ENCODE peak calls at places on chromosomes 16 and 17, in four cellular contexts. I is transverse colon, Y is ascending aorta, G is PC-3. U is an unnamed sample. For H3K4me1, the result is how much of the 10 kb centered on the place peaks cover.

GRCh38 chr17:81583589-81584337 is 31.6 kb upstream of the FAAP100 start:
- DNase-seq in Y (no peak), G (peak), I (no peak), U (no peak)

GRCh38 chr17:81519284-81520020 is 6.9 kb upstream of the ACTG1 start:
- DNase-seq in Y (no peak), I (peak), G (peak), U (peak)

GRCh38 chr17:1522626-1523025 is 6.2 kb upstream of the INPP5K start:
- DNase-seq in Y (no peak), G (no peak), I (no peak), U (no peak)

GRCh38 chr17:42895185-42895555 is 5.4 kb upstream of the G6PC1 start:
- DNase-seq in I (peak), G (peak), Y (peak), U (peak)

GRCh38 chr17:59505610-59506276 is 59.7 kb upstream of the DHX40 start:
- DNase-seq in Y (no peak), I (no peak), G (peak), U (peak)

GRCh38 chr16:14128097-14128496 is 57.0 kb downstream of the MRTFB start:
- DNase-seq in I (no peak), G (no peak), Y (no peak), U (no peak)

GRCh38 chr17:8275421-8276290 is 12.8 kb upstream of the RANGRF start:
- DNase-seq in Y (no peak), I (no peak), G (no peak), U (no peak)

GRCh38 chr17:61291457-61292311 is 108.0 kb upstream of the TBX2 start:
- DNase-seq in G (no peak), I (no peak), Y (no peak), U (no peak)

GRCh38 chr16:76182092-76182635 is 95.0 kb upstream of the CNTNAP4 start:
- DNase-seq in Y (no peak), I (no peak), G (no peak), U (no peak)

GRCh38 chr17:83125515-83126274 is 46.3 kb downstream of the METRNL start:
- DNase-seq in I (peak), G (no peak), Y (peak), U (peak)

GRCh38 chr17:83122834-83123233 is 43.4 kb downstream of the METRNL start:
- DNase-seq in I (peak), G (no peak), Y (peak), U (no peak)

GRCh38 chr17:83124871-83125514 is 45.6 kb downstream of the METRNL start:
- DNase-seq in G (no peak), Y (peak), I (no peak), U (no peak)

GRCh38 chr17:83119987-83120864 is 40.8 kb downstream of the METRNL start:
- DNase-seq in G (no peak), Y (peak), I (peak), U (no peak)

DNA sequence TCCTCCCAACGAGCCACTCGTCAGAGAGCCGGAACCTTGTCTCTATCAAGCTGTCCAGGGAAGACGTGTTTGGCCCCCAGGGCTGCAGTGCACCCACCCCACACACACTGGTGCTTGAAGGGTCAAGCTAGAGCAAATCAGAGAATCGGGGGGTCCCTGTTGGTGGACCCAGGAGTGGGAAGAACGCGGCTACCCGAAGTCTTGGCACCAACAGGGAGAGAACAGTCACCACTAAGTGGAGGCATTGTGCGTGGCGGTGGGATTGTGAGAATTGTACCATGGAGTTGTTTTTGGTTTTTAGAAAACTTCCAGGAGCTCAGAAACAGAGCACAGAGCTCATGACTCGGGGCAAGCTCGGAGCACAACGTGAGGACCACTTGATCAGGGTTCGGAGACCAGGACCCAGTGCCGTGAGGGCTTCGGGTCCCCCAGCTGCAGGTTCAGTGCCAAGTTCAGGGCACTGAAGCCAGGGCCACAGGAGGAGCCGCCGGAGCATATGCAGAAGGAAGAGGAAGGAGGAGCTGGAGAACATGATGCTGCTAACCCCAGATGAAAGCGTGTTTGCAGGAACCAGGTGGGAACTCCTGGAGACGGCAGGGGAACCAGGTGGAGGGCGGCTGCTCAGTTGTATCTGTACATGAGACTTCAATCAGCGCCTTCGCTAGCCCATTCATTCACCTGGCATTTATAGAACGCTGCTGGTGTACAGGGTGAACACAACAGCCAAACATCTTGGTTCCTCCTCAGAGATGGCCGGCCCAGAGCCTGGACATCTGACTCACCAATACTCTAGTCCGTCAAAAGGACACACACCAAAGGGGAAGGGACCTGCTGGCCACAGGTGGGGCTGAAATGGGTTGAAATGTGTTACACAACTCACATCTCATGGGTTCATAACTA is 42.8 kb downstream of the METRNL start:
- DNase-seq in G (no peak), I (no peak), Y (peak), U (no peak)
- H3K4me1 ChIP-seq in G (under half), I (under half), Y (under half), U (under half)

GRCh38 chr17:39926588-39927100 is 757 bp downstream of the ORMDL3 start:
- DNase-seq in I (peak), Y (no peak), G (peak), U (peak)
- H3K4me1 ChIP-seq in I (under half), Y (under half), G (under half), U (under half)

DNA sequence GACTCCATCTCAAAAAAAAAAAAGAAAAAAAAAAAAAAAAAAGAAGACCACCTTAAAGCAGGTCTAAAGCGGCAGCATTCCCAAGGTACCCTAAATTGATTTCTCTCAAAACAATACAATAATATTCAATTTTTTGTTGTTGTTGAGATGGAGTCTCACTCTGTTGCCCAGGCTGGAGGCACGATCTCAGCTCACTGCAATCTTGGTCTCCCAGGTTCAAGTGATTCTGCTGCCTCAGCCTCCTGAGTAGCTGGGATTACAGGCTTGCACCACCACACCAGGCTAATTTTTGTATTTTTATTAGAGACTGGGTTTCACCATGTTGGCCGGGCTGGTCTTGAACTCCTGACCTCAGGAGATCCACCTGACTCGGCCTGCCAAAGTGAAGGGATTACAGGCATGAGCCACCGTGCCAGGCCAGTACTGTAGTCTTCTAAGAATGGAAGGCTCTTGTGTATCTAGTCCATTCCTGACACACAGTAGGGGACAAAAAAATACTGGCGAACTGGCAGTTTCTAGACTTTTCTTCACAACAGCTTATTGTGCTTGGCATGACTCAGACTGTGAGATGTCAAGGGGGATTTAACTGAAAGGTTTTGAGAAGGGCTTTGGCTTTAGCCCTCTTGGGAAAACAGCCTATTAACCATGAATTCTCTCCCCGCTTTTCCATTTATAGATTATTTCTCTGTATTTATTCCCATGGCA is 17.3 kb downstream of the CDR2 start:
- DNase-seq in G (no peak), I (no peak), Y (no peak), U (no peak)
- H3K4me1 ChIP-seq in G (under half), I (under half), Y (under half), U (under half)

GRCh38 chr16:57126412-57126811 is 34.0 kb downstream of the CPNE2 start:
- DNase-seq in I (no peak), Y (no peak), G (no peak), U (no peak)
- H3K4me1 ChIP-seq in I (under half), Y (under half), G (under half), U (under half)

DNA sequence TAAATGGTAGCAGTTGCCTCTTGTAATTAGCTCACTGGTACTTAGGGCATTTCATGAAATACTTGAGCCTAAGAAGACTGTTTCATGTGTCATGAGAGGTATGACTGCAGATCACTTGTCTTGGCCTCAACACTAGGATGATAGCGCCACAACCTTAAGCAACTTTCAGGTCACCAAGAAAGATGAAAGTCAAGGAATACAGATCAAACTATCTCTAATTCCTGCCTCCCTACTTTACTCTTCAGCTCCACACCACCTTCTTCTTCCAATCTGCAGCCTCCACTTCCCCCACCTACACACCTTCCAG is 28.1 kb downstream of the GNA13 start:
- DNase-seq in Y (no peak), G (no peak), I (no peak), U (no peak)
- H3K4me1 ChIP-seq in Y (under half), G (under half), I (under half), U (under half)

GRCh38 chr16:78317871-78318270 is 218.4 kb downstream of the WWOX start:
- DNase-seq in Y (no peak), G (no peak), I (no peak), U (no peak)
- H3K4me1 ChIP-seq in Y (under half), G (under half), I (under half), U (under half)

GRCh38 chr16:1176280-1176897 is 23.5 kb downstream of the CACNA1H start:
- DNase-seq in Y (no peak), G (no peak), I (no peak), U (no peak)

GRCh38 chr16:1177053-1177452 is 24.1 kb downstream of the CACNA1H start:
- DNase-seq in I (no peak), Y (no peak), G (no peak), U (no peak)

GRCh38 chr16:1177750-1178149 is 24.8 kb downstream of the CACNA1H start:
- DNase-seq in I (no peak), Y (no peak), G (no peak), U (no peak)

GRCh38 chr16:1180772-1181714 is 28.1 kb downstream of the CACNA1H start:
- DNase-seq in Y (peak), G (no peak), I (no peak), U (no peak)

DNA sequence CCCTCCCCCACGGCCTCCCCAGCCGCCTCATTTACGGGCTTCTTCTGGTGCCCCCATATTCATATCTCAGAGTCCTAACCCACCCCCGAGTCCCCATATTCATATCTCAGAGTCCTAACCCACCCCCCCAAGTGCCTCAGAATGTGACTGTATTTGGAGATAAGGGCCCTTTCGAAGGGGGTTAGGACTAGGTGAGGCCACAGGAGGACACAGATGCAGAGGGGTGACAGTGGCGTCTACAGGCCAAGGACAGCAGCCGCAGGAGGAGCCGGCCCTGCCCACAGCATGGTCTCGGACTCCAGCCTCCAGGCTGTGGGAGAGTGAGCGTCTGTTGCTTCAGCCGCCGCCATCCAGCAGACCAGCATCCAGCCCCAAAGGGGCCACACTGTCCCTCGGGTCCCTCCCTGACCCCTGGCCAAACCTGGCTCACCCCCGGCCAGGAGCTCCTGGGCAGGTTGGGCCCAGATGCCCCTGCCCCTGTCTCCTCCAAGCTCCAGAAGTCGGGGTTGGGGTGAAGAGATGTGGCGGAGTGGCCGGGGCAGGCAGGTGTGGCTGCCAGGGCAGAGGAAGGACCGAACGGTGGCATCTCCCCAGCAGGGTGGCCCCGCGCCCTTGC is 25.5 kb downstream of the CACNA1H start:
- DNase-seq in Y (no peak), G (no peak), I (no peak), U (no peak)
- H3K4me1 ChIP-seq in Y (under half), G (under half), I (under half), U (under half)

GRCh38 chr16:3014971-3015370 is 2.2 kb downstream of the CLDN9 start:
- DNase-seq in I (no peak), G (no peak), Y (no peak), U (peak)

GRCh38 chr16:3012246-3012645 is 477 bp upstream of the CLDN9 start:
- DNase-seq in G (no peak), Y (no peak), I (no peak), U (no peak)

GRCh38 chr16:3013998-3014690 is 1.4 kb downstream of the CLDN9 start:
- DNase-seq in Y (no peak), I (no peak), G (no peak), U (no peak)

GRCh38 chr16:3012828-3013420 is at the start of gene CLDN9:
- DNase-seq in G (peak), I (peak), Y (no peak), U (peak)

DNA sequence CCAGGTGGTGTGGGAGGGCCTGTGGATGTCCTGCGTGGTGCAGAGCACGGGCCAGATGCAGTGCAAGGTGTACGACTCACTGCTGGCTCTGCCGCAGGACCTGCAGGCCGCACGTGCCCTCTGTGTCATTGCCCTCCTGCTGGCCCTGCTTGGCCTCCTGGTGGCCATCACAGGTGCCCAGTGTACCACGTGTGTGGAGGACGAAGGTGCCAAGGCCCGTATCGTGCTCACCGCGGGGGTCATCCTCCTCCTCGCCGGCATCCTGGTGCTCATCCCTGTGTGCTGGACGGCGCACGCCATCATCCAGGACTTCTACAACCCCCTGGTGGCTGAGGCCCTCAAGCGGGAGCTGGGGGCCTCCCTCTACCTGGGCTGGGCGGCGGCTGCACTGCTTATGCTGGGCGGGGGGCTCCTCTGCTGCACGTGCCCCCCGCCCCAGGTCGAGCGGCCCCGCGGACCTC is 798 bp downstream of the CLDN9 start:
- DNase-seq in G (peak), Y (no peak), I (no peak), U (no peak)
- H3K4me1 ChIP-seq in G (under half), Y (under half), I (under half), U (half or more)

GRCh38 chr17:83087788-83088360 is 8.5 kb downstream of the METRNL start:
- DNase-seq in Y (no peak), G (no peak), I (no peak), U (no peak)

GRCh38 chr17:83088451-83089321 is 9.3 kb downstream of the METRNL start:
- DNase-seq in I (no peak), Y (no peak), G (no peak), U (peak)

GRCh38 chr17:83090424-83091256 is 11.2 kb downstream of the METRNL start:
- DNase-seq in Y (no peak), I (peak), G (no peak), U (no peak)

GRCh38 chr17:83091257-83092141 is 12.1 kb downstream of the METRNL start:
- DNase-seq in I (peak), Y (no peak), G (peak), U (peak)

GRCh38 chr17:83089322-83090156 is 10.1 kb downstream of the METRNL start:
- DNase-seq in Y (no peak), G (peak), I (peak), U (peak)
- H3K4me1 ChIP-seq in Y (under half), G (under half), I (half or more), U (under half)

U was measured in PC-9.